ENCODE peak calls at places on chromosome 13, in eight cellular contexts. K is body of pancreas; F is aorta; C is lung; B is fibroblast of lung; G is CD8-positive, alpha-beta memory T cell; Y is breast epithelium; U is tibial artery. O is an unnamed sample.
A peak's percentile ranks its signal among the peaks of the same experiment; 100 is the strongest.

GRCh38 chr13:101144808-101145419 is 271.4 kb downstream of the NALCN start:
- DNase-seq in K (no peak), F (no peak), C (no peak), B (peak; percentile 47), G (no peak), Y (no peak), U (no peak), O (no peak)

GRCh38 chr13:80235559-80236296 is 105.2 kb downstream of the SPRY2 start:
- DNase-seq in K (peak; percentile 26), F (no peak), C (peak; percentile 42), B (peak; percentile 65), G (no peak), Y (no peak), U (no peak), O (peak; percentile 22)

GRCh38 chr13:82797876-82798275 is 1084.4 kb downstream of the SLITRK1 start:
- DNase-seq in K (no peak), F (no peak), C (no peak), B (no peak), G (no peak), Y (no peak), U (no peak), O (no peak)

GRCh38 chr13:28640861-28641599 is 17.9 kb upstream of the POMP start:
- DNase-seq in K (no peak), F (no peak), C (no peak), B (no peak), G (no peak), Y (no peak), U (no peak), O (no peak)

GRCh38 chr13:26964278-26965057 is 203.9 kb upstream of the GPR12 start:
- DNase-seq in K (peak; percentile 72), F (no peak), C (peak; percentile 47), B (peak; percentile 65), G (no peak), Y (no peak), U (no peak), O (peak; percentile 32)

GRCh38 chr13:41025518-41025917 is 6.4 kb upstream of the ELF1 start:
- DNase-seq in K (no peak), F (no peak), C (no peak), B (no peak), G (no peak), Y (no peak), U (no peak), O (no peak)

GRCh38 chr13:103876571-103876970 is 810.4 kb upstream of the SLC10A2 start:
- DNase-seq in K (no peak), F (no peak), C (no peak), B (peak; percentile 38), G (no peak), Y (no peak), U (no peak), O (no peak)

GRCh38 chr13:43583331-43583730 is 203.4 kb downstream of the ENOX1 start:
- DNase-seq in K (no peak), F (no peak), C (no peak), B (no peak), G (no peak), Y (no peak), U (no peak), O (no peak)

GRCh38 chr13:65555973-65556372 is 1674.2 kb downstream of the PCDH9 start:
- DNase-seq in K (no peak), F (no peak), C (no peak), B (no peak), G (no peak), Y (no peak), U (no peak), O (no peak)

GRCh38 chr13:65472336-65472735 is 1757.8 kb downstream of the PCDH9 start:
- DNase-seq in K (no peak), F (no peak), C (no peak), B (peak; percentile 21), G (no peak), Y (no peak), U (no peak), O (no peak)

GRCh38 chr13:41765020-41765419 is 195.9 kb downstream of the VWA8 start:
- DNase-seq in K (no peak), F (no peak), C (no peak), B (no peak), G (no peak), Y (no peak), U (no peak), O (no peak)

GRCh38 chr13:33678906-33679657 is 138.9 kb upstream of the RFC3 start:
- DNase-seq in K (peak; percentile 81), F (peak; percentile 63), C (peak; percentile 76), B (peak; percentile 84), G (peak; percentile 30), Y (peak; percentile 45), U (no peak), O (peak; percentile 36)

GRCh38 chr13:113744197-113745000 is 14.6 kb upstream of the TMEM255B start:
- DNase-seq in K (peak; percentile 6), F (peak; percentile 45), C (no peak), B (no peak), G (no peak), Y (no peak), U (no peak), O (no peak)

GRCh38 chr13:99982741-99983400 is 1.3 kb downstream of the ZIC2 start:
- DNase-seq in K (no peak), F (peak; percentile 40), C (no peak), B (no peak), G (no peak), Y (no peak), U (no peak), O (no peak)
- H3K4me3 ChIP-seq in K (no peak overlapping the region), F (no peak overlapping the region), C (no peak overlapping the region), B (no peak overlapping the region), G (no peak overlapping the region), Y (peak overlapping the region; percentile 35), U (peak overlapping the region; percentile 67), O (no peak overlapping the region)

GRCh38 chr13:57286511-57287098 is 119.6 kb downstream of the PRR20E start:
- DNase-seq in K (no peak), F (no peak), C (no peak), B (no peak), G (no peak), Y (no peak), U (no peak), O (peak; percentile 8)
- H3K4me3 ChIP-seq in K (no peak overlapping the region), F (no peak overlapping the region), C (no peak overlapping the region), B (no peak overlapping the region), G (no peak overlapping the region), Y (no peak overlapping the region), U (no peak overlapping the region), O (no peak overlapping the region)

DNA sequence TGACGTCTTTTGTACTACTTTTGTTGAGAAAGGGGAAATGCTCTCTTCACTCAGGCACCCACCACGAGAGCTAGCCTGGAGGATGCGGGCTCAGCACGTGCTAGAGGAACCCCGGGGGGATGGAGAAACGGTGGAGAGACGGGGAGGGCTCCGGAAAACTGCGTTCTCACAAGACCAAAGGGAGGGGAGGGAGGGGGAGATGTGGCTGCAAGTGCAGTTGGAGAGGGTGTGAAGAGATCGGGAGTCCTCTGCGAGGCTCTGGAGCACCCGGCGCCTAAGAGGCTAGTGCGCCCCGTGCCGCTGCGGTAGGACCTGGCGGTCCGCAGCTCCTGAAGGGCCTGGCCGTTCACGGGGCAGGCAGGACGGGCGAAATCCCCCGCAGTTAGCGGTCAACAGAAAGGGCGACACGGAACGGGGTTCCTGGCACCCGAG is 43.4 kb upstream of the XPO4 start:
- DNase-seq in K (no peak), F (peak; percentile 69), C (no peak), B (peak; percentile 20), G (no peak), Y (no peak), U (no peak), O (peak; percentile 26)
- H3K4me3 ChIP-seq in K (no peak overlapping the region), F (no peak overlapping the region), C (no peak overlapping the region), B (no peak overlapping the region), G (no peak overlapping the region), Y (peak overlapping the region; percentile 9), U (peak overlapping the region; percentile 14), O (peak overlapping the region; percentile 37)

GRCh38 chr13:102777716-102778115 is 4.1 kb upstream of the TEX30 start:
- DNase-seq in K (no peak), F (no peak), C (no peak), B (no peak), G (no peak), Y (no peak), U (no peak), O (no peak)

GRCh38 chr13:102774596-102775375 is 1.2 kb upstream of the TEX30 start:
- DNase-seq in K (no peak), F (no peak), C (no peak), B (no peak), G (no peak), Y (no peak), U (no peak), O (no peak)

GRCh38 chr13:102784501-102784900 is 10.9 kb upstream of the TEX30 start:
- DNase-seq in K (no peak), F (no peak), C (no peak), B (no peak), G (no peak), Y (no peak), U (no peak), O (no peak)

GRCh38 chr13:102781591-102781990 is 8.0 kb upstream of the TEX30 start:
- DNase-seq in K (no peak), F (no peak), C (no peak), B (no peak), G (no peak), Y (no peak), U (no peak), O (no peak)

DNA sequence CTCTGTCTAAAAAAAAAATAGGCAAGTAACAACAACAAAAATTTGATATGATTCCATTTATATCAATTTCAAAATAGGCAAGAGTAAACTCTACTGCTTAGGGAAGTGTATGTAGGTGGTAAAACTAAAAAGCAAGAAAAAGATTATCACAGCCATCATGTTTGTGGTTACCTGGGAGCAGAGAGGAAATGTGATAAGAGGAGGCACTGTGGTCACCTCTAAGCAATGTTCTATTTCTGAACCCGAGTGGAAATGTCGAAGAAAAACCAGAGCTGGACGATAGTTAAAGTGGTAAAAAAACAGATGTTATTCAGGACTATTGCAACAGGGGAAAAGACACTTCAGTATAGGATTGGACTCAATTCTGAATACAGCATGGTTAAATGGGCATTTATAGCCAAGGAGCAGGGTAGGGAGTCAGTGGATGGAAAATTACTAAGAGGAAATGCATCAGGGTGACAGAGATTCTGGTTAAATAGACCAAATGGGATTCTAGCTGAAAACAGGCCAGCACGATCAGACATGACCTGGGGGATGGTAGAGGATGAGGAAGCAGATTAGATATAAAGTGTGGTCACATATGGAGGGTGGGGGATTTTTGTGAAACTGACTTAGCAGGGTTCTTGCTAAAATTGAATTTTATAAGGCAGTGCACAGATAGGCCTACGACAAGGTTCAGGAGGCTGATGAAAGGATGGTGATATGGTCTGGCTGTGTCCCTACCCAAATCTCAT is 6.0 kb upstream of the TEX30 start:
- DNase-seq in K (no peak), F (no peak), C (no peak), B (no peak), G (no peak), Y (no peak), U (no peak), O (no peak)
- H3K4me3 ChIP-seq in K (no peak overlapping the region), F (no peak overlapping the region), C (no peak overlapping the region), B (no peak overlapping the region), G (peak overlapping the region; percentile 37), Y (no peak overlapping the region), U (no peak overlapping the region), O (no peak overlapping the region)

O was measured in heart right ventricle.